ENCODE peak calls at places on chromosome 11, in six cellular contexts. Z, C, H, Q, R and X are unnamed samples.
A peak's percentile ranks its signal among the peaks of the same experiment; 100 is the strongest.

GRCh38 chr11:47992959-47993820 is 12.8 kb downstream of the PTPRJ start:
- DNase-seq in Q (no peak), Z (no peak), C (no peak), H (no peak), R (no peak), X (no peak)

GRCh38 chr11:118258410-118258809 is 5.7 kb downstream of the MPZL2 start:
- DNase-seq in H (no peak), Z (no peak), Q (no peak), C (no peak), R (no peak), X (no peak)

GRCh38 chr11:102269927-102270326 is 47.4 kb upstream of the BIRC3 start:
- DNase-seq in Q (no peak), C (no peak), R (no peak), Z (no peak), H (no peak), X (no peak)

GRCh38 chr11:70597751-70598377 is 199.5 kb downstream of the CTTN start:
- DNase-seq in H (no peak), C (peak; percentile 48), Z (peak; percentile 39), R (no peak), Q (no peak), X (no peak)

GRCh38 chr11:62611705-62612365 is 740 bp downstream of the EML3 start:
- DNase-seq in H (peak; percentile 78), Z (peak; percentile 66), C (peak; percentile 69), Q (no peak), R (peak; percentile 57), X (no peak)

GRCh38 chr11:44030996-44031395 is 16.8 kb upstream of the ACCSL start:
- DNase-seq in Z (no peak), Q (no peak), H (no peak), R (no peak), C (no peak), X (no peak)

GRCh38 chr11:17719940-17720795 is 797 bp downstream of the MYOD1 start:
- DNase-seq in Z (no peak), C (no peak), Q (no peak), H (peak; percentile 88), R (no peak), X (peak; percentile 21)

GRCh38 chr11:133830931-133831907 is 14.1 kb downstream of the SPATA19 start:
- DNase-seq in R (no peak), H (peak; percentile 75), Z (no peak), C (no peak), Q (no peak), X (no peak)

GRCh38 chr11:65774525-65775306 is 6.1 kb downstream of the AP5B1 start:
- DNase-seq in Q (no peak), H (no peak), R (peak; percentile 25), Z (no peak), C (no peak), X (no peak)

GRCh38 chr11:19323502-19323901 is 82.8 kb upstream of the E2F8 start:
- DNase-seq in C (no peak), Q (no peak), Z (no peak), H (no peak), R (no peak), X (no peak)

GRCh38 chr11:393219-394033 is 583 bp upstream of the PKP3 start:
- DNase-seq in R (peak; percentile 66), H (no peak), C (no peak), Q (no peak), Z (no peak), X (no peak)

GRCh38 chr11:29435421-29435820 is 581.4 kb downstream of the KCNA4 start:
- DNase-seq in R (no peak), H (no peak), C (no peak), Q (no peak), Z (no peak), X (no peak)

GRCh38 chr11:109062445-109062844 is 359.5 kb upstream of the C11orf87 start:
- DNase-seq in Z (no peak), C (no peak), Q (no peak), R (no peak), H (no peak), X (no peak)

GRCh38 chr11:105489431-105489830 is 120.4 kb upstream of the GRIA4 start:
- DNase-seq in H (no peak), R (no peak), C (no peak), Q (peak; percentile 56), Z (no peak), X (no peak)

GRCh38 chr11:99601179-99601578 is 580.4 kb downstream of the CNTN5 start:
- DNase-seq in Q (no peak), C (no peak), Z (no peak), R (no peak), H (no peak), X (no peak)

GRCh38 chr11:117223741-117224685 is 7.9 kb downstream of the PCSK7 start:
- DNase-seq in Z (no peak), H (peak; percentile 10), Q (no peak), C (no peak), R (no peak), X (no peak)

DNA sequence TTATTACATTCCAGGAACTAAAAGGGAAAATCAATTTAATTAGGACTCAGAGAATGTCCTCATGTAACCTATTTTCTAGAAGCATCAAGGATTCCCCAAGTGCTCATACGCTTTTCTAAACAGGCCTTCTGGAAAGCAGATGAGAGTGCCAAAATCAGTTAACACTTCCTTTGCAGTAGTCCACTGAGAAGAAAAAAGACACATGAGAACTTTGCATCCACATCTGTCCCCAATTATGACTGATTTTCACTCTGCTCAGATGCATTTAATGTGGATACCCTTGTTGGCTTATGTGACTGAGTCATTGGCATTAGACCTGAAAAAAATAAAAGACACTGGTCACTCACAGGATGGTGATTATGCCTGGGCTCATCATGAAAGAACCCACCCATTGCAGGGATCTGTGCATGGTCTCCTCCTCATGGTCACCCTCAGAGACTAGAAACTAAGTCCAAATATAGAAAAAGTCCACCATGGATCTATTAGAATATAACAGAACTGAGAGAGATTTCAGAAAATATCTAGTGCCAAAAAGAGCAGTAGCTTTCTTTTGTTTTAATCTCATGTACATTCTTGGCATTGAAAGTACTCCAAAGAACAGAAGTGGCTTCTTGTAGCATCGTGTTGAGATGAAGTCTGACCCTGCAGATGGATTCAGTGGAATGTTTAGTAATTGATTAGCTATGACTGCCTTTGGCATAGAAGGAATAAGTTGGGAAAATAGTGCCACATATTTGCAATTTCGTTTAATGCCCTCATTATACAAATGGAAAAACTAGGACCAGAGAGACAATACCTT is 48.8 kb upstream of the FIBIN start:
- DNase-seq in Z (no peak), Q (no peak), R (no peak), H (no peak), C (no peak), X (no peak)
- H3K4me1 ChIP-seq in Z (no peaks in the 10 kb centered on the region), Q (no peaks in the 10 kb centered on the region), R (no peaks in the 10 kb centered on the region), H (no peaks in the 10 kb centered on the region), C (no peaks in the 10 kb centered on the region), X (no peaks in the 10 kb centered on the region)

DNA sequence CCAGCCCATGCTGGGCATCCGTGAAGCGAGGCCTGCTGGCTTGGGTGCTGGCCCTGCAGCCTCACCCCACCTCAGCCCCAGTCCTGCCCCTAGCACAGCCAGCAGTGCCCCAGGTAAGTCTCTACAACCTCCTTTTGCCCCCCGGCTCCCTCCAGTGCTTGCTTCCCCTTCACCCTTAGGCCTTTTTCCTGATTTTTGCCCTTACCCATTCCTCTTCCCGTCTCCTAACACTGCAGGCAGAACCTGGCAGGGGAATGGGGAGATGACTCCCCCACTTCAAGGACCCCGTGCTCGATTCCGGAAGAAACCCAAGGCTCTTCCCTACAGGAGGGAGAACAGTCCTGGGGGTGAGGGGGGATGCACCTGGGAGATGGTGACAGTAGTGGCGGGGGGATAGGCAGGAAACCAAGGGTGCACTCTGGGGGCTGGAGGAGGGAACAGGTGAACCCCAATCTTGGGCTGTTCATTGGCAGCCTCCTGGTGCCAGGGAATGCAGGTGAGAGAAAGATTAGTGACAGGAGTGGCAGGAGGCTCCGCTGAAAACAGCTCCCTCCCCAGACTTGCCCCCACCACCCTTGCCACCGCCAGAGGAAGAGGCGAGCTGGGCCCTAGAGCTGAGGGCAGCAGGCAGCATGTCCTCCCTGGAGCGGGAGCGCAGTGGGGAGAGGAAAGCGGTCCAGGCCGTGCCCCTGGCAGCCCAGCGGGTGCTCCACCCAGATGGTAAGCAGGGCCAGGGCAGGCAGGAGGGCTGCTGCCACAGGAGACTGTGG is 14.2 kb downstream of the ROBO3 start:
- DNase-seq in Q (no peak), H (no peak), R (no peak), Z (no peak), C (no peak), X (no peak)
- H3K4me1 ChIP-seq in Q (peaks cover 8% of the 10 kb centered on the region), H (no peaks in the 10 kb centered on the region), R (peaks cover 32% of the 10 kb centered on the region), Z (peaks cover 33% of the 10 kb centered on the region), C (peaks cover 12% of the 10 kb centered on the region), X (no peaks in the 10 kb centered on the region)

GRCh38 chr11:33953289-33953688 is 61.4 kb upstream of the LMO2 start:
- DNase-seq in H (no peak), C (no peak), Z (no peak), Q (no peak), R (no peak), X (no peak)

GRCh38 chr11:33952805-33953204 is 60.9 kb upstream of the LMO2 start:
- DNase-seq in R (no peak), H (no peak), Z (no peak), C (no peak), Q (no peak), X (no peak)

GRCh38 chr11:33957304-33957917 is 65.5 kb upstream of the LMO2 start:
- DNase-seq in Q (no peak), H (no peak), C (no peak), R (no peak), Z (no peak), X (no peak)

GRCh38 chr11:33959855-33960400 is 68.1 kb upstream of the LMO2 start:
- DNase-seq in H (no peak), Q (no peak), R (no peak), C (no peak), Z (no peak), X (no peak)

GRCh38 chr11:33956611-33957010 is 64.7 kb upstream of the LMO2 start:
- DNase-seq in Z (no peak), C (no peak), Q (no peak), H (no peak), R (no peak), X (no peak)
- H3K4me1 ChIP-seq in Z (peaks cover 19% of the 10 kb centered on the region), C (no peaks in the 10 kb centered on the region), Q (no peaks in the 10 kb centered on the region), H (no peaks in the 10 kb centered on the region), R (no peaks in the 10 kb centered on the region), X (no peaks in the 10 kb centered on the region)

DNA sequence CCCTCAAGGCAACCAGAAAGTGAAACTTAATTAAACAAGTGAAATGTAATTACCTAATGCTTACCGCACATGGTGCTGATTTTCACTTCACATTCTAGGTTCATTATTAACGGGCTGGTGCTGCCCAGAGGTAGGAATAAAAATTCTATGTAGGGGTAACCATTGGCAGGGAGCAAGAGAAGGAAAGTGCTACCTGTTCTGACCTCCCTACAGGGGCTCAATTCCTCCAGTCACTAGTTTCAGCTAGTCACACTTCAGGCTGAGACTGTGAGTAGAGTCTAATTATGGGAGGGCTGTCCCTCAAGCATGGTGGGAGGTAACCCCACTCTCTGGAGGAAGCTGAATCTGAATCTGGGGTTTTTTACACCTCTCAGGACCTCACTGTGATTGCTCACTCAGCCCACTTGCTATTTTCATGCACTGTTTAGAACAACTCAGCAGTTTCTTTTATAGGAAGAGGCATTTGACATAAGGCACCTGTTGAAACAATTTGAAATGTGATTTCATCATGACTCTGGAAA is 75.4 kb downstream of the MAML2 start:
- DNase-seq in C (no peak), Q (no peak), H (no peak), R (no peak), Z (no peak), X (no peak)
- H3K4me1 ChIP-seq in C (peaks cover 17% of the 10 kb centered on the region), Q (peaks cover 2% of the 10 kb centered on the region), H (peaks cover 7% of the 10 kb centered on the region), R (peaks cover 15% of the 10 kb centered on the region), Z (peaks cover 61% of the 10 kb centered on the region), X (no peaks in the 10 kb centered on the region)